ENCODE peak calls at places on chromosome 22, in nine cellular contexts. J, X, C, I, D, F, E, O and H are unnamed samples.

GRCh38 chr22:41682033-41682807 is 6.4 kb downstream of the SNU13 start:
- DNase-seq in J (peak), X (peak), C (peak), I (peak), D (peak), F (peak), E (peak), O (peak), H (peak)

GRCh38 chr22:40628354-40629042 is 8.0 kb downstream of the MRTFA start:
- DNase-seq in J (no peak), X (no peak), C (no peak), I (no peak), D (peak), F (no peak), E (no peak), O (no peak), H (peak)

GRCh38 chr22:44661070-44661469 is 40.9 kb upstream of the PRR5 start:
- DNase-seq in J (no peak), X (peak), C (peak), I (no peak), D (no peak), F (peak), E (peak), O (no peak), H (peak)

GRCh38 chr22:24230911-24231656 is 13.8 kb downstream of the GGT5 start:
- DNase-seq in J (no peak), X (peak), C (peak), I (peak), D (no peak), F (peak), E (peak), O (peak), H (peak)

GRCh38 chr22:46107089-46107664 is 43.1 kb upstream of the PPARA start:
- DNase-seq in J (no peak), X (no peak), C (peak), I (no peak), D (no peak), F (no peak), E (no peak), O (no peak), H (peak)

GRCh38 chr22:49734882-49735281 is 92.8 kb downstream of the BRD1 start:
- DNase-seq in J (no peak), X (no peak), C (peak), I (no peak), D (no peak), F (no peak), E (no peak), O (no peak), H (no peak)

GRCh38 chr22:21455334-21456089 is 11.7 kb upstream of the TMEM191C start:
- DNase-seq in J (no peak), X (no peak), C (no peak), I (no peak), D (no peak), F (no peak), E (peak), O (no peak), H (no peak)

GRCh38 chr22:24582111-24582814 is 10.6 kb downstream of the LRRC75B start:
- DNase-seq in J (no peak), X (no peak), C (no peak), I (no peak), D (no peak), F (no peak), E (no peak), O (no peak), H (no peak)

GRCh38 chr22:50169774-50170341 is 673 bp upstream of the PANX2 start:
- DNase-seq in J (no peak), X (peak), C (peak), I (no peak), D (peak), F (peak), E (peak), O (peak), H (peak)

GRCh38 chr22:22855617-22856308 is 31.9 kb upstream of the IGLL5 start:
- DNase-seq in J (no peak), X (peak), C (peak), I (peak), D (peak), F (peak), E (peak), O (peak), H (peak)

GRCh38 chr22:41752011-41752975 is 48.2 kb upstream of the CCDC134 start:
- DNase-seq in J (no peak), X (no peak), C (no peak), I (peak), D (peak), F (no peak), E (no peak), O (peak), H (peak)

GRCh38 chr22:28892175-28892731 is 8.9 kb downstream of the ZNRF3 start:
- DNase-seq in J (no peak), X (peak), C (no peak), I (no peak), D (no peak), F (peak), E (no peak), O (no peak), H (no peak)

GRCh38 chr22:50182176-50183081 is 3.3 kb upstream of the TRABD start:
- DNase-seq in J (no peak), X (no peak), C (no peak), I (no peak), D (no peak), F (no peak), E (no peak), O (no peak), H (no peak)

GRCh38 chr22:29329581-29329980 is 14.1 kb upstream of the RASL10A start:
- DNase-seq in J (no peak), X (no peak), C (no peak), I (no peak), D (no peak), F (no peak), E (no peak), O (no peak), H (no peak)

GRCh38 chr22:49352361-49353169 is 475.1 kb downstream of the BRD1 start:
- DNase-seq in J (no peak), X (no peak), C (no peak), I (no peak), D (no peak), F (no peak), E (no peak), O (no peak), H (no peak)

GRCh38 chr22:46134111-46134705 is 16.1 kb upstream of the PPARA start:
- DNase-seq in J (no peak), X (no peak), C (no peak), I (no peak), D (no peak), F (no peak), E (no peak), O (no peak), H (no peak)

GRCh38 chr22:29861672-29862297 is 21.2 kb upstream of the MTMR3 start:
- DNase-seq in J (no peak), X (no peak), C (no peak), I (no peak), D (no peak), F (no peak), E (no peak), O (no peak), H (no peak)

GRCh38 chr22:45964926-45965564 is 11.9 kb downstream of the WNT7B start:
- DNase-seq in J (no peak), X (no peak), C (no peak), I (no peak), D (no peak), F (no peak), E (no peak), O (no peak), H (no peak)

GRCh38 chr22:33889748-33890147 is 30.5 kb downstream of the LARGE1 start:
- DNase-seq in J (no peak), X (no peak), C (no peak), I (peak), D (no peak), F (no peak), E (no peak), O (no peak), H (no peak)

GRCh38 chr22:46788426-46789168 is 26.1 kb downstream of the TBC1D22A start:
- DNase-seq in J (no peak), X (no peak), C (no peak), I (no peak), D (no peak), F (no peak), E (no peak), O (peak), H (no peak)

GRCh38 chr22:47793304-47794101 is 1031.1 kb downstream of the TBC1D22A start:
- DNase-seq in J (no peak), X (no peak), C (no peak), I (peak), D (no peak), F (no peak), E (no peak), O (no peak), H (no peak)

GRCh38 chr22:40668611-40669390 is 10.5 kb upstream of the MCHR1 start:
- DNase-seq in J (peak), X (peak), C (no peak), I (no peak), D (peak), F (peak), E (peak), O (no peak), H (peak)

GRCh38 chr22:47064416-47064815 is 302.0 kb downstream of the TBC1D22A start:
- DNase-seq in J (no peak), X (no peak), C (peak), I (no peak), D (no peak), F (no peak), E (no peak), O (no peak), H (no peak)

GRCh38 chr22:24416095-24416494 is 11.3 kb upstream of the ADORA2A start:
- DNase-seq in J (no peak), X (no peak), C (peak), I (no peak), D (no peak), F (no peak), E (no peak), O (no peak), H (no peak)

GRCh38 chr22:31199187-31199586 is 12.9 kb upstream of the LIMK2 start:
- DNase-seq in J (no peak), X (peak), C (no peak), I (no peak), D (no peak), F (no peak), E (no peak), O (no peak), H (no peak)

GRCh38 chr22:29748248-29748893 is 18.4 kb downstream of the ZMAT5 start:
- DNase-seq in J (no peak), X (no peak), C (no peak), I (no peak), D (no peak), F (no peak), E (no peak), O (peak), H (peak)

GRCh38 chr22:44620129-44620840 is 81.7 kb upstream of the PRR5 start:
- DNase-seq in J (no peak), X (peak), C (peak), I (peak), D (peak), F (peak), E (peak), O (no peak), H (peak)

GRCh38 chr22:40932396-40932795 is 18.8 kb upstream of the RBX1 start:
- DNase-seq in J (no peak), X (no peak), C (no peak), I (no peak), D (no peak), F (no peak), E (no peak), O (no peak), H (no peak)

GRCh38 chr22:48600681-48601080 is 1227.0 kb downstream of the BRD1 start:
- DNase-seq in J (no peak), X (no peak), C (no peak), I (no peak), D (no peak), F (no peak), E (no peak), O (no peak), H (no peak)

GRCh38 chr22:48318173-48318572 is 1509.5 kb downstream of the BRD1 start:
- DNase-seq in J (no peak), X (no peak), C (no peak), I (no peak), D (no peak), F (no peak), E (no peak), O (no peak), H (no peak)

GRCh38 chr22:39960791-39961746 is 872 bp downstream of the TMA7B start:
- DNase-seq in J (no peak), X (no peak), C (no peak), I (no peak), D (peak), F (peak), E (no peak), O (peak), H (peak)

DNA sequence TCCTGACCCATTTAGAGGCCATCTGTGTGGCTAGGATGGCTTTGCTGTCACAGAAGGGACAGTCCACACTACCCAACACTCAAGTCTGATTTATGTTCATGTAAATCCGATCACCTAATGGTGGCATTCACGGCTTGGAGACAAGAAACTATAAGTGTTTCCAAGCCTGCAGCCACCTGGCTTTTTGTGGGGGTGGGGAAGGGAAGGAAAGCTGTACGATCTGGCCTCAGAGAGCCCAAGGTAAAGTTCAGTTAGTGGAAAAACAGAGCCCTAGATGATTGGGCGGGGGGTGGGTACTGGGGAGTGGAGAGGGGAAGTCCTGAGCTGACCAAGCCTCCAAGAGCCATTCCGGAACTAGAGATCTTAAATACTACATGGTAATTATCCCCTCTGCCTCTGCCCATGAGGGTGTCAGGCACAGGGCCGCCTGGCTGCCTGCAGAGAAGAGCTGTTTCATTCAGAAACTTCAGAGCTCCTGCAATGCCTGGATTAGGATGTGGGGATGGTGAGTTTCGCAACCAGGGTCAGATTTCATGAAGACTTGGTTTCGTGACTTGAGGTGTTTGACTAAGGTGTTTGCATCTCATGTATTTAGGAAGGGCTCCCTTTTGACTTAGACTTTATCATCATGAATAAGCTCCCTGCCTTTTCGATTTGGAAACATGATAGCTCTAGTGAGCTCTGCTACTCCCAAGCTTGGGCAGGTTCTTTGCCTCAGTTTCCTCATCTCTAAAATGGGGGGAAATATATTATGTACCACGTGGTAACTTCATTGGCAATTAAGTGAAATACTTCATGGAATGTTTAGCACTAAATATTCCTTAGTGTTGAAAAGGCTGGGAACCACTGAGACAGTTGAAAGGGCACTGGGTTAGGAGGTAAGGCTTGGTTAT is 9.0 kb downstream of the TIMP3 start:
- DNase-seq in J (no peak), X (peak), C (no peak), I (no peak), D (peak), F (peak), E (peak), O (no peak), H (peak)
- H3K4me2 ChIP-seq in J (no peak), X (no peak), C (no peak), I (no peak), D (no peak), F (peak), E (peak), O (no peak), H (no peak)

DNA sequence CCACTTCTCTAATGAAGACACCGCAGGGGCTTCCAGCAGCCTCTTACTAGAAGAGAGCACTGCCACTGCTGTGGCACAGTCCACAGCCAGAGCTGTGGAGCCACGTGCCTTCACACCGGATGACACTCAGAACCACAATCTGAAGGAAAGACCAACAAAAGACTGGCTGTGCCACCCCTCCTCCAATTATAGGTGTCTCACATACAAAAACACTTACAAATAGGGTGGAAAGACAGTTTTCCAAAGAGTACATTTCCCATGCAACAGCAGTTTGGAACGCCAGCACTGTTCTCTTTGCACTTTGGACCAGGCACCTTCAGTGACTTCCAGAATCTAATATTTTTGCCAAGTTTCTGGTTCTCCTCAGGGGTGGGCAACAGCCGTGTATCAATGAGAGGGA is 38.0 kb upstream of the SLC25A1 start:
- DNase-seq in J (no peak), X (no peak), C (no peak), I (no peak), D (no peak), F (no peak), E (no peak), O (no peak), H (no peak)
- TF ChIP-seq EZH2phosphoT487 in J (no peak), X (no peak), C (no peak), I (no peak), D (no peak), F (no peak), E (no peak), O (no peak), H (no peak)

GRCh38 chr22:17436981-17437410 is 67.7 kb downstream of the CECR2 start:
- DNase-seq in J (no peak), X (peak), C (no peak), I (no peak), D (no peak), F (peak), E (peak), O (no peak), H (no peak)
- H3K4me3 ChIP-seq in J (no peak), X (peak), C (no peak), I (no peak), D (no peak), F (no peak), E (peak), O (peak), H (no peak)

DNA sequence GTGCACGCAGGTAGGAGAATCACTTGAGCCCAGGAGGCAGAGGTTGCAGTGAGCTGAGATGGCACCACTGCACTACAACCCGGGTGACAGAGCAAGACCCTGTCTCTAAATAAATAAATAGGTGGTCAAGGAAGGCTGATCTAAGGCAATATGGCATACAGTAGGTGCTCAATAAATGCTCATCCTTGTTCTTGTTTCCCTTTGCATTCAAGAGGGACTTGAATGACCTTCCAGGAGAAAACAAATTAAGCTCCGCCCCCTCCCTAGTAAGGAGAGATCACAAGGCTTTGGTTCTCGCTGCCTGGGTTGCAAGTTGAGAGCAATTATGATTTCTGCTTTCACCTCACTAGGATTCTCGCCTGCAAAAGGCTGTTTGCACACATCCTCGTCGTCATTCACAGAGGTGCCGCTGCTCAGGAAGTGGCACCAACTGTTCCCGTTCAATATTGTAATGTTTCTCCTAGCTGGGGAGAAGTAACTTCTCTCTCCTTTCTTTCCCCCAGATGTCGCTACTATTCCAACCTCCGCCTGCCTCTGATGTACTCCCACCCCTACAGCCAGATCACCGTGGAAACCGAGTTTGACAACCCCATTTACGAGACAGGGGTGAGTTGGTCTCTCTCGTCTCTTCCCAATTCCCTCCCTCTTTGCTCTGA is 51.8 kb upstream of the ASPHD2 start:
- DNase-seq in J (no peak), X (peak), C (no peak), I (no peak), D (no peak), F (no peak), E (peak), O (no peak), H (no peak)
- H3K4me2 ChIP-seq in J (peak), X (peak), C (no peak), I (no peak), D (no peak), F (peak), E (peak), O (no peak), H (no peak)

DNA sequence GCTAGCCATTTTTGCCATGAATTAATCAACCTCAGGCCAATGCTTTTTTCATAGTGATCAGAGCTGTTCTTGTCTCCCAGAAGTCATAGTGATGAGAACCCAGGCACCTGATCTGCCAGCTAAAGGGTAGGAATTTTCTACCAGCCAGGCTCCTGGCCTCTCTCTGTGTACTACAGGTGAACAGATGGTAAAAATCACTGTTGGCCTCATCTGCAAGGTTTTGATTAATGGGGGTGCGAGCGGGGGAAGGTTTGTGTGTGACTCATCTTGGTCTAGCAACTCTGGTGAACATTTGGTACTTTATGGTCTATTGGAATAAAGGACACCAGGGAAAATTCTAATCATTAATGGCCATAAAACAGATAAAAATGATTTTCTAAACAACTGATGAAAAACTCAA is 14.4 kb upstream of the APOL4 start:
- DNase-seq in J (no peak), X (no peak), C (no peak), I (no peak), D (no peak), F (no peak), E (no peak), O (no peak), H (no peak)
- TF ChIP-seq EZH2phosphoT487 in J (no peak), X (no peak), C (no peak), I (no peak), D (no peak), F (no peak), E (no peak), O (no peak), H (no peak)

GRCh38 chr22:37345863-37346514 is 63.7 kb downstream of the CYTH4 start:
- DNase-seq in J (no peak), X (no peak), C (peak), I (no peak), D (peak), F (peak), E (no peak), O (no peak), H (peak)
- H3K4me3 ChIP-seq in J (no peak), X (no peak), C (no peak), I (no peak), D (no peak), F (no peak), E (no peak), O (no peak), H (no peak)

DNA sequence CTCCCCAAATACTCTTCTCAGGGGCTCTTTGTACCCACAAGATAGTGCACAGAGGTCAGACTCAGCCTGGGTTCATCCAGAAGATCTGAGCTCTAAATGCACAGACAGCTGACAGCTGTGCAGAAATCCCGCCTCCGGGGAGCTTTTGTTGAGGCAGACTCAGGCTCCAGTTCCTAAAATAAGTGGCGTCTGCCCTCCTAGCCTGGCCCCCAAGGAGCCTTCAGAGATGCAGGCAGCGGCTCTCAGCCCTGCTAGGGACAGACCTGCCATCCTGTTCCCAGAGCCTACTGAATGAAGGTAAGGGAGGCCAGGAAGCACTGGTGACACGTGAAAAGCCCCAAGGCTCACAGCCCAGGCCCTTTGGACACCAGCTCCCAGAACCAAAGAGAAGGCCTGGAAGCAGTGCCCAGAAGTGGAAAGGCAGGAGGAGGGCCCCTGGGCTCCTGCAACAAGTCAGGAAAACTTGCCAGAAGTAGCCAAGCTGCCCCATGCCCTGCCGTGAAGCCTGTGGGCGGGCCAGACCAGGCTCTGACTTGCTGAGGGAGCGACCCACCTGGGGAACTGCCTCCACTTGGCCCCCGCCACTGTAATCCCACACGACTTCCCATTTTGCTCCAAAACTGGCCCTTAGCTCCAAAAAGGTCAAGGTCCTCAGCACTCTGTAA is 51.1 kb upstream of the ARFGAP3 start:
- DNase-seq in J (no peak), X (no peak), C (no peak), I (no peak), D (no peak), F (no peak), E (peak), O (no peak), H (no peak)
- H3K4me2 ChIP-seq in J (no peak), X (no peak), C (no peak), I (no peak), D (no peak), F (no peak), E (no peak), O (no peak), H (no peak)